ENCODE peak calls at places on chromosomes 2 and 18, in seven cellular contexts. One of them, this sample, is unnamed.

GRCh38 chr2:71713581-71714580 is 260.5 kb downstream of the DYSF start:
- DNase-seq in stimulated activated naive CD4-positive, alpha-beta T cell: no peak
- DNase-seq in Caki2: no peak
- DNase-seq in Right ventricle myocardium inferior: no peak
- DNase-seq in OCI-LY7: no peak
- DNase-seq in nucleus accumbens: no peak
- DNase-seq in foreskin fibroblast: peak; percentile 44
- DNase-seq in this sample: no peak

GRCh38 chr2:45412754-45413379 is 198.2 kb downstream of the SRBD1 start:
- DNase-seq in stimulated activated naive CD4-positive, alpha-beta T cell: no peak
- DNase-seq in nucleus accumbens: no peak
- DNase-seq in Right ventricle myocardium inferior: no peak
- DNase-seq in Caki2: no peak
- DNase-seq in foreskin fibroblast: no peak
- DNase-seq in OCI-LY7: no peak
- DNase-seq in this sample: no peak

GRCh38 chr2:140276661-140277060 is 1496.5 kb upstream of the NXPH2 start:
- DNase-seq in nucleus accumbens: no peak
- DNase-seq in foreskin fibroblast: no peak
- DNase-seq in Caki2: no peak
- DNase-seq in stimulated activated naive CD4-positive, alpha-beta T cell: no peak
- DNase-seq in Right ventricle myocardium inferior: no peak
- DNase-seq in OCI-LY7: no peak
- DNase-seq in this sample: no peak

GRCh38 chr18:11669271-11669947 is 19.7 kb upstream of the GNAL start:
- DNase-seq in stimulated activated naive CD4-positive, alpha-beta T cell: no peak
- DNase-seq in OCI-LY7: no peak
- DNase-seq in Right ventricle myocardium inferior: no peak
- DNase-seq in foreskin fibroblast: no peak
- DNase-seq in nucleus accumbens: no peak
- DNase-seq in Caki2: no peak
- DNase-seq in this sample: no peak

GRCh38 chr18:10490401-10491289 is 35.2 kb upstream of the NAPG start:
- DNase-seq in OCI-LY7: peak; percentile 95
- DNase-seq in stimulated activated naive CD4-positive, alpha-beta T cell: peak; percentile 28
- DNase-seq in nucleus accumbens: no peak
- DNase-seq in Right ventricle myocardium inferior: no peak
- DNase-seq in Caki2: no peak
- DNase-seq in foreskin fibroblast: no peak
- DNase-seq in this sample: no peak

GRCh38 chr2:217279130-217279529 is 419.3 kb upstream of the TNP1 start:
- DNase-seq in Right ventricle myocardium inferior: no peak
- DNase-seq in nucleus accumbens: no peak
- DNase-seq in foreskin fibroblast: peak; percentile 56
- DNase-seq in stimulated activated naive CD4-positive, alpha-beta T cell: no peak
- DNase-seq in Caki2: no peak
- DNase-seq in OCI-LY7: no peak
- DNase-seq in this sample: no peak

GRCh38 chr18:61666876-61667590 is 225.8 kb downstream of the RNF152 start:
- DNase-seq in Right ventricle myocardium inferior: no peak
- DNase-seq in OCI-LY7: no peak
- DNase-seq in foreskin fibroblast: no peak
- DNase-seq in stimulated activated naive CD4-positive, alpha-beta T cell: no peak
- DNase-seq in nucleus accumbens: no peak
- DNase-seq in Caki2: no peak
- DNase-seq in this sample: no peak

GRCh38 chr18:621181-621580 is 24.4 kb downstream of the CLUL1 start:
- DNase-seq in nucleus accumbens: no peak
- DNase-seq in OCI-LY7: no peak
- DNase-seq in Right ventricle myocardium inferior: no peak
- DNase-seq in foreskin fibroblast: peak; percentile 76
- DNase-seq in Caki2: no peak
- DNase-seq in stimulated activated naive CD4-positive, alpha-beta T cell: no peak
- DNase-seq in this sample: no peak

GRCh38 chr2:6986251-6986893 is 69.2 kb downstream of the RNF144A start:
- DNase-seq in OCI-LY7: no peak
- DNase-seq in foreskin fibroblast: no peak
- DNase-seq in nucleus accumbens: peak; percentile 41
- DNase-seq in stimulated activated naive CD4-positive, alpha-beta T cell: no peak
- DNase-seq in Caki2: no peak
- DNase-seq in Right ventricle myocardium inferior: no peak
- DNase-seq in this sample: no peak

GRCh38 chr2:205787761-205788160 is 105.5 kb downstream of the NRP2 start:
- DNase-seq in Caki2: no peak
- DNase-seq in Right ventricle myocardium inferior: no peak
- DNase-seq in nucleus accumbens: no peak
- DNase-seq in foreskin fibroblast: no peak
- DNase-seq in OCI-LY7: no peak
- DNase-seq in stimulated activated naive CD4-positive, alpha-beta T cell: no peak
- DNase-seq in this sample: no peak

This sample was measured in esophagus squamous epithelium.